ENCODE peak calls at places on chromosomes 7 and 10, in seven cellular contexts. K, A, E, N, P, Y and V are unnamed samples.

GRCh38 chr7:159167139-159167538 is 22.5 kb upstream of the VIPR2 start:
- DNase-seq in K (no peak), A (no peak), E (no peak), N (no peak), P (no peak), Y (no peak), V (no peak)

GRCh38 chr10:62024026-62024701 is 122.7 kb downstream of the ARID5B start:
- DNase-seq in K (no peak), A (no peak), E (no peak), N (no peak), P (no peak), Y (no peak), V (no peak)

GRCh38 chr10:8305871-8306652 is 251.6 kb downstream of the GATA3 start:
- DNase-seq in K (no peak), A (no peak), E (no peak), N (no peak), P (no peak), Y (no peak), V (no peak)

GRCh38 chr7:15921576-15921975 is 235.1 kb upstream of the MEOX2 start:
- DNase-seq in K (no peak), A (peak), E (no peak), N (no peak), P (no peak), Y (no peak), V (no peak)

GRCh38 chr10:119620241-119620753 is 23.5 kb upstream of the TIAL1 start:
- DNase-seq in K (no peak), A (peak), E (no peak), N (no peak), P (no peak), Y (no peak), V (no peak)

GRCh38 chr10:76632158-76633051 is 1005.2 kb downstream of the KCNMA1 start:
- DNase-seq in K (peak), A (no peak), E (peak), N (no peak), P (no peak), Y (peak), V (no peak)

GRCh38 chr7:157658851-157659412 is 322.1 kb downstream of the DNAJB6 start:
- DNase-seq in K (no peak), A (no peak), E (no peak), N (no peak), P (no peak), Y (no peak), V (no peak)

GRCh38 chr7:132117181-132117580 is 459.1 kb downstream of the PLXNA4 start:
- DNase-seq in K (no peak), A (peak), E (no peak), N (no peak), P (no peak), Y (no peak), V (no peak)

GRCh38 chr10:16987129-16987670 is 142.4 kb downstream of the CUBN start:
- DNase-seq in K (no peak), A (peak), E (no peak), N (no peak), P (no peak), Y (no peak), V (no peak)

GRCh38 chr7:37832194-37832593 is 16.2 kb upstream of the NME8 start:
- DNase-seq in K (peak), A (peak), E (peak), N (peak), P (peak), Y (peak), V (no peak)